ENCODE peak calls at places on chromosomes 7 and 10, in eight cellular contexts. D is memory B cell; H is hypothalamus; B is heart left ventricle; T is D721Med; I is stimulated activated CD4-positive, alpha-beta T cell treated with anti-CD3 and anti-CD28 coated beads, Interleukin-1b, Interleukin-23, amount 100 ng/mL, for 24 hours; P is NCI-H2081; R is epithelial cell of esophagus. E is an unnamed sample.

GRCh38 chr10:86410542-86411124 is 44.0 kb upstream of the GRID1 start:
- DNase-seq in D (no peak), B (no peak), I (no peak), P (no peak), T (no peak), R (peak), H (no peak), E (no peak)

GRCh38 chr10:11442001-11442773 is 169.3 kb downstream of the USP6NL start:
- DNase-seq in D (no peak), H (no peak), I (no peak), P (no peak), T (no peak), B (no peak), R (no peak), E (no peak)

GRCh38 chr10:48330269-48330668 is 23.8 kb downstream of the MAPK8 start:
- DNase-seq in I (no peak), R (no peak), P (no peak), T (no peak), B (no peak), H (no peak), D (no peak), E (no peak)

GRCh38 chr7:141889323-141889722 is 26.9 kb upstream of the OR9A4 start:
- DNase-seq in R (peak), B (no peak), T (no peak), P (no peak), I (no peak), D (no peak), H (no peak), E (no peak)

GRCh38 chr7:97499204-97499603 is 232.7 kb upstream of the TAC1 start:
- DNase-seq in H (no peak), R (peak), I (no peak), D (no peak), B (no peak), P (peak), T (no peak), E (no peak)

GRCh38 chr10:29761916-29762315 is 127.1 kb upstream of the SVIL start:
- DNase-seq in R (no peak), H (no peak), D (no peak), I (no peak), P (no peak), B (no peak), T (no peak), E (no peak)

GRCh38 chr10:130470973-130471372 is 334.8 kb downstream of the GLRX3 start:
- DNase-seq in I (no peak), P (no peak), D (no peak), T (no peak), R (no peak), B (no peak), H (no peak), E (no peak)

GRCh38 chr10:48399056-48399541 is 92.6 kb downstream of the MAPK8 start:
- DNase-seq in I (no peak), D (no peak), H (no peak), B (no peak), T (no peak), R (no peak), P (no peak), E (no peak)

GRCh38 chr7:132211971-132212370 is 364.3 kb downstream of the PLXNA4 start:
- DNase-seq in H (no peak), P (no peak), B (no peak), I (no peak), D (no peak), T (no peak), R (no peak), E (no peak)

GRCh38 chr10:113093188-113094113 is 143.4 kb downstream of the TCF7L2 start:
- DNase-seq in T (no peak), D (no peak), B (no peak), I (no peak), H (no peak), P (peak), R (peak), E (no peak)